ENCODE peak calls at places on chromosomes 2 and 18, in five cellular contexts. I is mucosa of descending colon, O is left lung, Q is body of pancreas, V is GM12878. X is an unnamed sample.

GRCh38 chr2:173165443-173166234 is 90.0 kb downstream of the MAP3K20 start:
- ATAC-seq in V (no peak), Q (no peak), O (no peak), I (no peak), X (no peak)

GRCh38 chr2:16738361-16739225 is 73.0 kb upstream of the CYRIA start:
- ATAC-seq in I (no peak), O (no peak), V (no peak), Q (no peak), X (no peak)

GRCh38 chr2:10933700-10934225 is 22.0 kb downstream of the KCNF1 start:
- ATAC-seq in Q (no peak), I (no peak), V (no peak), O (no peak), X (no peak)

GRCh38 chr18:43982582-43982981 is 698.1 kb upstream of the SETBP1 start:
- ATAC-seq in O (no peak), V (no peak), I (no peak), Q (no peak), X (no peak)

GRCh38 chr2:168635065-168635577 is 167.3 kb upstream of the NOSTRIN start:
- ATAC-seq in V (peak), I (peak), O (peak), Q (peak), X (peak)

GRCh38 chr18:33440011-33440383 is 524 bp downstream of the CCDC178 start:
- ATAC-seq in O (peak), Q (peak), I (peak), V (peak), X (peak)

GRCh38 chr18:62445386-62445917 is 77.4 kb upstream of the ZCCHC2 start:
- ATAC-seq in I (no peak), O (no peak), Q (no peak), V (peak), X (no peak)

GRCh38 chr2:26720322-26721166 is 28.0 kb downstream of the KCNK3 start:
- ATAC-seq in V (peak), O (peak), I (peak), Q (peak), X (peak)

GRCh38 chr2:714005-714741 is 37.0 kb upstream of the TMEM18 start:
- ATAC-seq in Q (peak), O (peak), V (peak), I (peak), X (peak)

GRCh38 chr2:177271981-177272666 is 7.6 kb upstream of the NFE2L2 start:
- ATAC-seq in O (no peak), I (no peak), V (peak), Q (no peak), X (no peak)

GRCh38 chr18:63604791-63605567 is 17.8 kb downstream of the SERPINB13 start:
- ATAC-seq in I (no peak), O (peak), Q (peak), V (peak), X (no peak)

GRCh38 chr2:21386666-21387065 is 262.9 kb downstream of the TDRD15 start:
- ATAC-seq in I (no peak), V (no peak), O (no peak), Q (no peak), X (no peak)

GRCh38 chr2:234964631-234965461 is 13.0 kb downstream of the SH3BP4 start:
- ATAC-seq in Q (no peak), V (no peak), O (no peak), I (no peak), X (no peak)

GRCh38 chr2:105813045-105813315 is 68.3 kb downstream of the NCK2 start:
- ATAC-seq in O (no peak), V (no peak), Q (no peak), I (no peak), X (no peak)

GRCh38 chr18:8882632-8883408 is 177.5 kb downstream of the MTCL1 start:
- ATAC-seq in V (no peak), I (no peak), O (no peak), Q (no peak), X (no peak)

GRCh38 chr2:20558391-20559150 is 92.3 kb downstream of the HS1BP3 start:
- ATAC-seq in Q (no peak), I (no peak), V (no peak), O (no peak), X (no peak)

GRCh38 chr18:42414756-42415454 is 459.9 kb downstream of the PIK3C3 start:
- ATAC-seq in I (peak), O (peak), Q (peak), V (no peak), X (peak)

GRCh38 chr18:63664571-63664970 is 2.9 kb upstream of the SERPINB3 start:
- ATAC-seq in I (no peak), Q (no peak), V (no peak), O (no peak), X (no peak)

GRCh38 chr2:219697811-219698683 is 70.6 kb downstream of the SLC4A3 start:
- ATAC-seq in Q (no peak), V (no peak), I (no peak), O (no peak), X (no peak)

GRCh38 chr18:63817441-63818051 is 42.3 kb downstream of the SERPINB7 start:
- ATAC-seq in V (no peak), Q (no peak), I (no peak), O (peak), X (peak)

GRCh38 chr2:172226244-172227061 is 123.8 kb upstream of the DLX2 start:
- ATAC-seq in O (no peak), V (no peak), I (peak), Q (peak), X (no peak)

GRCh38 chr2:172856561-172856960 is 120.9 kb downstream of the RAPGEF4 start:
- ATAC-seq in O (no peak), I (peak), Q (peak), V (no peak), X (no peak)

GRCh38 chr18:12569791-12570190 is 88.1 kb downstream of the SPIRE1 start:
- ATAC-seq in I (no peak), V (no peak), Q (no peak), O (no peak), X (no peak)

GRCh38 chr2:75481041-75481836 is 79.5 kb downstream of the EVA1A start:
- ATAC-seq in Q (peak), V (peak), I (peak), O (peak), X (no peak)

GRCh38 chr2:25215232-25215631 is 46.9 kb upstream of the POMC start:
- ATAC-seq in Q (peak), V (peak), O (peak), I (no peak), X (no peak)

GRCh38 chr2:181037922-181038321 is 57.5 kb downstream of the UBE2E3 start:
- ATAC-seq in V (no peak), O (no peak), Q (no peak), I (no peak), X (no peak)
- H3K4me3 ChIP-seq in V (no peak), O (no peak), Q (no peak), I (no peak), X (no peak)

GRCh38 chr2:97713296-97714083 is at the start of gene ZAP70:
- ATAC-seq in Q (no peak), O (no peak), V (no peak), I (peak), X (no peak)
- TF ChIP-seq CTCF in Q (no peak), O (no peak), V (no peak), I (no peak), X (no peak)

GRCh38 chr2:230343747-230344146 is 16.8 kb downstream of the SP140L start:
- ATAC-seq in O (no peak), Q (no peak), I (no peak), V (no peak), X (no peak)

GRCh38 chr2:230346465-230346864 is 19.5 kb downstream of the SP140L start:
- ATAC-seq in O (no peak), I (no peak), Q (no peak), V (no peak), X (no peak)

GRCh38 chr2:230346921-230347533 is 20.0 kb downstream of the SP140L start:
- ATAC-seq in Q (no peak), V (no peak), O (no peak), I (no peak), X (no peak)

GRCh38 chr2:230348792-230349191 is 21.8 kb downstream of the SP140L start:
- ATAC-seq in O (no peak), Q (no peak), V (peak), I (no peak), X (no peak)

GRCh38 chr2:230347659-230348305 is 20.8 kb downstream of the SP140L start:
- ATAC-seq in O (peak), I (peak), Q (no peak), V (peak), X (no peak)
- H3K4me3 ChIP-seq in O (no peak), I (no peak), Q (no peak), V (no peak), X (no peak)

DNA sequence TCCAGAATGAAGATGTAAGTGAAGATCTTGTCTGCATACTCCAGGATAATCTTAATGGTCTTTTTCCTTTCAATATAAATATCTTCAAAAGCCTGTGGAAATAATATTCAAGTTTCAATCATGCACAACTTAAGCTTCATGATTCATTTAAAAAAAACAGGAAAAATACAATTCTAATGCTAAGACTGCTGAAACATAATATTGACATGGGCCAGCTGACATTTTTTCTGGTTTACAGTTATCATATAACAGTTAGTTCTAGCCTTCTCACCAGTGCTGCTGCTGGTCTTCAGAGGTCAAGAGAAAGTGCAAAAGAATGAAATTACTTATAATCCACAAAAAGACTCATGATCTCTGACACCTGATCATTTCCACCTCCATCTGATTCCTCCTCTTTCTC is 110.4 kb upstream of the SCN1A start:
- ATAC-seq in V (no peak), Q (no peak), O (no peak), I (no peak), X (no peak)
- TF ChIP-seq CTCF in V (no peak), Q (no peak), O (no peak), I (no peak), X (no peak)

GRCh38 chr2:135948642-135949355 is 36.6 kb downstream of the DARS1 start:
- ATAC-seq in O (peak), V (peak), I (peak), Q (peak), X (no peak)
- H3K4me3 ChIP-seq in O (no peak), V (no peak), I (no peak), Q (no peak), X (no peak)

GRCh38 chr18:79868168-79868784 is 70.5 kb downstream of the KCNG2 start:
- ATAC-seq in O (no peak), I (no peak), Q (no peak), V (no peak), X (no peak)

GRCh38 chr18:79868811-79869541 is 71.2 kb downstream of the KCNG2 start:
- ATAC-seq in I (no peak), O (no peak), V (no peak), Q (no peak), X (no peak)

GRCh38 chr18:79869591-79870368 is 72.0 kb downstream of the KCNG2 start:
- ATAC-seq in O (no peak), V (no peak), Q (no peak), I (no peak), X (no peak)

GRCh38 chr18:79867666-79868065 is 69.9 kb downstream of the KCNG2 start:
- ATAC-seq in Q (no peak), I (no peak), V (no peak), O (no peak), X (no peak)

DNA sequence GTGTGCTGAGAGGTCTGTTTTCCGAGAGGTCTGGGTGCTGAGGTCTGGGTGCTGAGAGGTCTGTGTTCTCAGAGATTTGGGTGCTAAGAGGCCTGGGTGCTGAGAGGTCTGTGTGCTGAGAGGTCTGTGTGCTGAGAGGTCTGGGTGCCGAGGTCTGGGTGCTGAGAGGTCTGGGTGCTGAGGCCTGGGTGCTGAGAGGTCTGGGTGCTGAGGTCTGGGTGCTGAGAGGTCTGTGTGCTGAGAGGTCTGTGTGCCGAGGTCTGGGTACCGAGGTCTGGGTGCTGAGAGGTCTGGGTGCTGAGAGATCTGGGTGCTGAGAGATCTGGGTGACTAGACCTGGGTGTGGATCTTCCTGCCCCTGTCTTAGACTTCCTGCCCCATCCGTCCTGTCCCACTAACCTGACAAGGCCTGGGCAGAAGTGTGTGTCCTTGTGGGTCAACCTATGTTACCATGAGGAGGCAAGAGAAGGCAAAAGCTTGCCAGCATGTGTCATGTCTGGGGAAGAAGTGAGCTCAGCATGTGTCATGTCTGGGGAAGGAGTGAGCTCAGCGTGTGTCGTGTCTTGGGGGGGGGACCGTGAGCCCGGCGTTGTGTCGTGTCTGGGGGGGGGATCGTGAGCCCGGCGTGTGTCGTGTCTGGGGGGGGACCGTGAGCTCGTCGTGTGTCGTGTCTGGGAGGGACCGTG is 69.3 kb downstream of the KCNG2 start:
- ATAC-seq in I (no peak), Q (no peak), V (no peak), O (no peak), X (no peak)
- TF ChIP-seq CTCF in I (no peak), Q (no peak), V (no peak), O (no peak), X (no peak)

GRCh38 chr18:58862404-58862803 is 2.3 kb upstream of the ZNF532 start:
- ATAC-seq in Q (no peak), V (no peak), O (no peak), I (no peak), X (no peak)
- H3K4me3 ChIP-seq in Q (no peak), V (peak), O (peak), I (no peak), X (peak)

GRCh38 chr2:9398881-9399805 is 24.2 kb downstream of the ITGB1BP1 start:
- ATAC-seq in O (peak), I (peak), Q (peak), V (no peak), X (peak)
- TF ChIP-seq CTCF in O (no peak), I (no peak), Q (no peak), V (no peak), X (no peak)

GRCh38 chr18:5239447-5239846 is 42.4 kb upstream of the AKAIN1 start:
- ATAC-seq in V (no peak), I (no peak), O (no peak), Q (no peak), X (no peak)
- H3K4me3 ChIP-seq in V (peak), I (no peak), O (peak), Q (no peak), X (peak)

GRCh38 chr2:181240844-181241243 is 216.3 kb upstream of the ITGA4 start:
- ATAC-seq in O (no peak), I (no peak), V (no peak), Q (no peak), X (no peak)

GRCh38 chr2:181241366-181241765 is 215.8 kb upstream of the ITGA4 start:
- ATAC-seq in V (no peak), Q (no peak), O (no peak), I (no peak), X (no peak)

GRCh38 chr2:181235683-181236459 is 221.3 kb upstream of the ITGA4 start:
- ATAC-seq in Q (no peak), V (peak), O (no peak), I (no peak), X (no peak)

GRCh38 chr2:181243319-181243718 is 213.9 kb upstream of the ITGA4 start:
- ATAC-seq in Q (no peak), V (no peak), O (no peak), I (no peak), X (no peak)

GRCh38 chr2:181239400-181239799 is 217.8 kb upstream of the ITGA4 start:
- ATAC-seq in Q (no peak), O (peak), I (no peak), V (peak), X (no peak)
- TF ChIP-seq CTCF in Q (no peak), O (no peak), I (no peak), V (peak), X (no peak)

X was measured in gastroesophageal sphincter.